ENCODE peak calls at places on chromosomes 12 and 14, in five cellular contexts. Y is IMR-90, C is GM12865, S is heart right ventricle, W is germinal center. A is an unnamed sample.

GRCh38 chr12:6323340-6323994 is 13.0 kb downstream of the PLEKHG6 start:
- DNase-seq in W (peak), C (peak), S (no peak), Y (peak), A (peak)

GRCh38 chr12:67025543-67026114 is 243.5 kb upstream of the CAND1 start:
- DNase-seq in Y (no peak), C (peak), W (peak), S (no peak), A (peak)

GRCh38 chr14:63717704-63718103 is 10.2 kb downstream of the SGPP1 start:
- DNase-seq in C (peak), S (no peak), W (no peak), Y (peak), A (no peak)

GRCh38 chr12:15701721-15702156 is 87.4 kb downstream of the EPS8 start:
- DNase-seq in S (no peak), Y (peak), W (no peak), C (no peak), A (no peak)

GRCh38 chr12:4273651-4274395 is at the start of gene CCND2:
- DNase-seq in Y (peak), S (peak), C (peak), W (peak), A (peak)

GRCh38 chr14:42499137-42499536 is 892.5 kb downstream of the LRFN5 start:
- DNase-seq in W (no peak), Y (no peak), C (no peak), S (no peak), A (no peak)

GRCh38 chr14:91272341-91273272 is 28.1 kb upstream of the GPR68 start:
- DNase-seq in C (no peak), W (no peak), Y (no peak), S (no peak), A (no peak)

GRCh38 chr12:64181504-64182291 is 40.4 kb downstream of the KICS2 start:
- DNase-seq in W (no peak), S (no peak), C (peak), Y (peak), A (peak)

GRCh38 chr12:123896786-123897185 is 75.8 kb downstream of the CCDC92 start:
- DNase-seq in Y (peak), S (no peak), W (no peak), C (no peak), A (no peak)

GRCh38 chr12:19220861-19221466 is 91.4 kb downstream of the PLEKHA5 start:
- DNase-seq in Y (peak), W (no peak), C (no peak), S (no peak), A (no peak)

GRCh38 chr12:71392521-71393145 is 47.0 kb upstream of the LGR5 start:
- DNase-seq in Y (peak), W (peak), S (no peak), C (peak), A (peak)

GRCh38 chr12:124804011-124804621 is 59.5 kb downstream of the SCARB1 start:
- DNase-seq in W (no peak), S (no peak), Y (peak), C (no peak), A (peak)

GRCh38 chr12:130800312-130800711 is 38.7 kb downstream of the STX2 start:
- DNase-seq in C (peak), Y (no peak), W (no peak), S (no peak), A (no peak)

GRCh38 chr12:57216931-57217871 is 607 bp downstream of the NXPH4 start:
- DNase-seq in C (no peak), S (no peak), Y (no peak), W (no peak), A (no peak)

GRCh38 chr12:108730337-108731104 is 797 bp downstream of the CORO1C start:
- DNase-seq in S (peak), C (peak), W (peak), Y (peak), A (peak)

GRCh38 chr14:83913466-83913865 is 1616.5 kb upstream of the FLRT2 start:
- DNase-seq in S (no peak), C (no peak), W (no peak), Y (peak), A (no peak)

GRCh38 chr12:4274960-4275868 is 1.7 kb downstream of the CCND2 start:
- DNase-seq in W (no peak), C (no peak), Y (peak), S (peak), A (no peak)

GRCh38 chr14:103597623-103598372 is 31.2 kb upstream of the KLC1 start:
- DNase-seq in S (no peak), C (no peak), Y (peak), W (no peak), A (no peak)

GRCh38 chr14:94027566-94028449 is 1.7 kb downstream of the OTUB2 start:
- DNase-seq in Y (no peak), W (no peak), C (no peak), S (no peak), A (no peak)

GRCh38 chr14:68784995-68785816 is 7.7 kb downstream of the ZFP36L1 start:
- DNase-seq in Y (peak), W (no peak), C (no peak), S (no peak), A (no peak)

GRCh38 chr14:53850714-53851296 is 105.8 kb downstream of the BMP4 start:
- DNase-seq in Y (peak), W (no peak), S (no peak), C (no peak), A (no peak)

GRCh38 chr12:3236345-3237153 is 159.4 kb downstream of the TSPAN9 start:
- DNase-seq in W (no peak), S (no peak), Y (peak), C (peak), A (peak)

GRCh38 chr14:23514009-23514962 is 37.3 kb downstream of the ZFHX2 start:
- DNase-seq in C (no peak), Y (no peak), S (no peak), W (no peak), A (no peak)

GRCh38 chr12:132251310-132251709 is 78.1 kb downstream of the GALNT9 start:
- DNase-seq in Y (no peak), S (no peak), W (no peak), C (no peak), A (no peak)

GRCh38 chr14:74083161-74083560 is 1.1 kb downstream of the ALDH6A1 start:
- DNase-seq in S (no peak), Y (peak), C (no peak), W (no peak), A (no peak)

GRCh38 chr14:76977793-76978730 is 50.4 kb downstream of the IRF2BPL start:
- DNase-seq in S (peak), C (peak), W (peak), Y (peak), A (no peak)

GRCh38 chr12:27635349-27635972 is 60.8 kb upstream of the REP15 start:
- DNase-seq in S (no peak), W (peak), Y (peak), C (peak), A (peak)

A was measured in Karpas-422.